ENCODE peak calls at places on chromosomes 12 and 14, in six cellular contexts. Z is uterus, K is fibroblast of mammary gland, Q is GM20000, W is fibroblast of lung, M is stomach. S is an unnamed sample.

GRCh38 chr12:123398177-123398916 is 14.4 kb downstream of the KMT5A start:
- DNase-seq in Z (peak), K (peak), Q (no peak), W (peak), M (peak), S (no peak)

GRCh38 chr14:29618323-29619067 is 309.2 kb downstream of the PRKD1 start:
- DNase-seq in Z (no peak), K (no peak), Q (no peak), W (no peak), M (no peak), S (no peak)

GRCh38 chr14:76924363-76925151 is 98.3 kb downstream of the LRRC74A start:
- DNase-seq in Z (no peak), K (no peak), Q (no peak), W (peak), M (no peak), S (peak)

GRCh38 chr12:5438671-5439200 is 6.8 kb downstream of the NTF3 start:
- DNase-seq in Z (no peak), K (no peak), Q (no peak), W (no peak), M (no peak), S (no peak)

GRCh38 chr12:663293-663871 is at the start of gene NINJ2:
- DNase-seq in Z (no peak), K (no peak), Q (no peak), W (no peak), M (no peak), S (no peak)

GRCh38 chr12:71763682-71764379 is 9.2 kb downstream of the RAB21 start:
- DNase-seq in Z (no peak), K (peak), Q (no peak), W (no peak), M (no peak), S (no peak)

GRCh38 chr14:24309538-24310386 is at the start of gene LTB4R2:
- DNase-seq in Z (no peak), K (no peak), Q (no peak), W (no peak), M (no peak), S (no peak)

GRCh38 chr12:66664076-66664475 is 14.8 kb downstream of the GRIP1 start:
- DNase-seq in Z (no peak), K (no peak), Q (no peak), W (no peak), M (no peak), S (no peak)

DNA sequence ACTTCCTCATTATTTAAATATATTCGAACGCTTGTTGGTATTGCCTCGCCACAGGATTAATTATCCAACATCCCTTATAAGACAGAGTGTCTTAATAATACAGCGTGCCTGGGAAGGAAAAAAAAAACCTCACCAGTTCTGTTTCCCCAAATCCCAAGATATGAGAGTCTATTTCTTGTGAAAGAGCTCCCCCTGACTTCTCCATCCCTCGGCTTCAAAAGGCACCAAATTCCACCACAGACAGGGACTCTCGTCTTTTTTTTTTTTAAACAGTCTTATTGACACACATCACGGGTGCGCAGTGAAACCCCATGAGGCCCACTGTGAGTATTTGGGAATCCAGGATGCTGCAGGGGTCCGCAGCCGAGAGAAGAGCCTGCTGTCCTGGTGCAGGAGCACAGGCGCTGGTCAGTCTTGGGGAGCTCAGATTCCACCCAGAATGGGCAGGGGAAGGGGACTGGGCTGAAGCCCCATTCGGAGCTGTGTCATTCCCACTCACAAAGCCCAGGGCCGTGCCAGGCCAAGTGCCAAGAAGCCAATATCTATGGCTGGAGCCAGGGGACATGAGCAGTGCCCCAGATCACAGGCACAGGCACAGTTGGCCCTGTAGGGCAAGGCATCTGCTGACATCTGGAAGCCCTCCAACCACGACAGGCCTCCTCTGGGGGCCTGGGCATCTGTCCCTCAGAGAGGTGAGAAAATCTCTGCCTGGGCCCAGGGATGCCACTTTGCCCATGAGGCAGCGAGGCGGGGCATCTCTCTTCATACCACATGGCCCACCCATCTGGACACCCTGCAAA is 71.9 kb downstream of the BCL11B start:
- DNase-seq in Z (no peak), K (peak), Q (no peak), W (no peak), M (no peak), S (no peak)
- TF ChIP-seq CTCF in Z (no peak), K (peak), Q (no peak), W (no peak), M (no peak), S (no peak)

DNA sequence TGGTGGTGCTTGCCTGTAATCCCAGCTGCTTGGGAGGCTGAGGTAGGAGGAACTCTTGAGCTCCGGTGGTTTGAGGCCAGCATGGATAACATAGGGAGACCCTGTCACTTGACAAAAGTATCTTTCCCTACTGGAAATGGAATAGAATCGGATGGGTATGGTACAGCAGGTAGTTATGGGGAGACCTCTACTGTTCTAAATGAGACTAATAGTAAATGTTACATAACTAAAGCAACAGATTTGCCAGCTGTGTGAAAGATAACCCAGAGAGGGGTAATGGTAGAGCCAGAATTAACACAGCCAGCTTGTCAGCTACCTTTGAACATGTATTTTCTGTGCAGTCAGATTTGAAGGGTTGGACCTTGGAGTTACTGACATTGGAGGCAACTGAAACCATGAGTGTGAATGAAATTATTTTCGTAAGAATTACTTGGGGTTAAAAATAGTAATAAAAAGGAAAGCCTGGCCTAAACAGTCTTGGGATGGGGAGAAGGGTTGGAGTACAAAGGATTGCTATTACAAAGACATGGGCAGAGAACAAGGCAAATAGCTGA is 21.7 kb upstream of the NUP107 start:
- DNase-seq in Z (no peak), K (no peak), Q (no peak), W (no peak), M (no peak), S (no peak)
- TF ChIP-seq CTCF in Z (no peak), K (no peak), Q (no peak), W (no peak), M (no peak), S (no peak)

GRCh38 chr14:75578099-75578785 is at the start of gene FLVCR2:
- DNase-seq in Z (peak), K (peak), Q (peak), W (peak), M (peak), S (peak)

GRCh38 chr14:75577090-75577489 is 1.3 kb upstream of the FLVCR2 start:
- DNase-seq in Z (no peak), K (no peak), Q (no peak), W (no peak), M (no peak), S (no peak)

GRCh38 chr14:75577724-75578098 is 709 bp upstream of the FLVCR2 start:
- DNase-seq in Z (peak), K (peak), Q (peak), W (peak), M (peak), S (peak)

GRCh38 chr14:75579882-75580281 is 1.5 kb downstream of the FLVCR2 start:
- DNase-seq in Z (no peak), K (no peak), Q (no peak), W (peak), M (no peak), S (no peak)

DNA sequence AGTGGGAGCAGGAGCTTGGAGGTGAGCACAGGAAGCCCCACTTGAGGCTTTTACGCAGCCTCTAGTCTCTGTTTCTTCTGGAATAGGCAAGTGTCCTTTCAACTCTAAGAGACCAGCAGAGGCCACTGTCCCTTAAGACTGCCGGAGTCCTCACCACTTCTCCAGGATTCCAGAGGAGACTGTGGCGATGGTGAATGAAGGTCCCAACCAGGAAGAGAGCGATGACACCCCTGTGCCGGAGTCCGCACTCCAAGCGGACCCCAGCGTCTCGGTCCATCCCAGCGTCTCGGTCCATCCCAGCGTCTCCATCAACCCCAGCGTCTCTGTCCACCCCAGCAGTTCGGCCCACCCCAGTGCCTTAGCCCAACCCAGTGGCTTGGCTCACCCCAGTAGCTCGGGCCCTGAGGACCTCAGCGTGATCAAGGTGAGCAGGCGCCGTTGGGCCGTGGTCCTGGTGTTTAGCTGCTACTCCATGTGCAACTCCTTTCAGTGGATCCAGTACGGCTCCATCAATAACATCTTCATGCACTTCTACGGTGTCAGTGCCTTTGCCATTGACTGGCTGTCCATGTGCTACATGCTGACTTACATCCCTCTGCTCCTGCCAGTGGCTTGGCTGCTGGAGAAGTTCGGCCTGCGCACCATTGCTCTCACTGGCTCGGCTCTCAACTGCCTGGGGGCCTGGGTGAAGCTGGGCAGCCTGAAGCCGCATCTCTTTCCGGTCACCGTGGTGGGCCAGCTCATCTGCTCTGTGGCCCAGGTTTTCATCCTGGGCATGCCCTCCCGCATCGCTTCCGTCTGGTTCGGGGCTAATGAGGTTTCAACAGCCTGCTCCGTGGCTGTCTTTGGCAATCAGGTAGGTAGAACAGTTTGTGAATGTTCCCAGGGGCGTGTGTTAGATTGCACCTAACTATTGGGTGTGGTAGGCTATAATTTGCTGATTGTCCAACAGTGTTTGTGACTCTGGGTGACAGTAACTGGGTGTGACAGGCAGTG is 664 bp downstream of the FLVCR2 start:
- DNase-seq in Z (peak), K (peak), Q (peak), W (peak), M (no peak), S (no peak)
- TF ChIP-seq CTCF in Z (peak), K (peak), Q (no peak), W (peak), M (no peak), S (no peak)

DNA sequence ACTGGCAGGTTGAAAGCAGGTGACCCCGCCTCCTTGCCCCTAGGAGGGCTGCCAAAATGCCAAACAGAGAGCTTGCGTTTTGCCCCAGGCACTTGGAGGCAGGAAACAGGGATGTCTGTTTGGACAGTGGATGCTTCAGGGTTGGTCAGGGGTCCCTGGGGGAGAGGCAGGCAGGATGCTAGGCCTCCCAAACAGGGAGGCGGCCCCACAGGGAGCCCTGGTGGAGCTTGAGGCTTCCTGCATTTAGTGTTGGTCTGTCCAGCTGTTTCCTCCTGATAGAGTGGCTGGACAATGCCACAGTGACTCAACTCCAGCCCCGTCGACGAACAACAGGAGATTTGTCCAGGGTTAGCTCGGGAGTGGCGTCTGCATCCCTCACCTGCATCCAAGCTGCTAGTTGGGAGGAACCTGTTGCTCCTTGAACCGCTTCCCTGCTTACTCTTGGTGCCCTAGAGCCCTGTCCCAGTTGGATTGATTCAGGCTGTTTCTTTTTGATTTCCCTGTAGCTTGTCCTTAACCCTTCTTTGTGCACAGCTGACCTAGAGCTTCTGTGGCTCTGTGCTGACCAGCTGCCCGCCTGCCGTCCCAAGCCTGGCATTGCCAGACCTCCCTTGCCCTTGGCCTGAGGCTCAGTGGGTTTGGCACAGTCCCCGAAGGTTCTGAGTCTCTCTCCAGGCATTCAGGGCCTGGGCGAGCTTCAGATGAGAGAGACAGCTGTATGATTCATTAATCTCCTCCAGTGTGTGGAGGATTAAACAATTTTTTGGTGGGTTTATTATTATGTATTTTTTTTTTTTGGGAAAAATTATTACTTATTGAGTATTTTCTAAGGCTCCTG is 45.9 kb downstream of the TSPAN9 start:
- DNase-seq in Z (no peak), K (peak), Q (no peak), W (peak), M (no peak), S (no peak)
- TF ChIP-seq CTCF in Z (no peak), K (peak), Q (no peak), W (peak), M (no peak), S (no peak)

GRCh38 chr12:41701943-41702601 is 442.6 kb downstream of the GXYLT1 start:
- DNase-seq in Z (no peak), K (no peak), Q (no peak), W (no peak), M (no peak), S (no peak)
- TF ChIP-seq CTCF in Z (no peak), K (no peak), Q (no peak), W (no peak), M (no peak), S (no peak)

S was measured in GM13976.